ENCODE peak calls at places on chromosomes 11 and 22, in ten cellular contexts. Y is mucosa of descending colon; O is mesendoderm; Q is CD8-positive, alpha-beta memory T cell; W is upper lobe of right lung; U is colonic mucosa; V is gastrocnemius medialis; X is aorta; L is BE2C; R is PC-3. A is an unnamed sample. For H3K36me3 and H3K4me1, the result is how much of the 10 kb centered on the place peaks cover.

GRCh38 chr22:20777420-20778177 is 3.7 kb downstream of the SERPIND1 start:
- DNase-seq in Y (no peak), O (peak), Q (no peak), W (no peak), U (peak), V (no peak), X (no peak), L (no peak), R (peak), A (no peak)

GRCh38 chr11:773830-774229 is 3.5 kb downstream of the GATD1 start:
- DNase-seq in Y (no peak), O (no peak), Q (no peak), W (peak), U (no peak), V (no peak), X (peak), L (no peak), R (no peak), A (no peak)

GRCh38 chr11:68569357-68569756 is 108.8 kb downstream of the PPP6R3 start:
- DNase-seq in Y (no peak), O (no peak), Q (no peak), W (no peak), U (no peak), V (no peak), X (no peak), L (no peak), R (no peak), A (no peak)

GRCh38 chr22:36010090-36010489 is 18.5 kb downstream of the RBFOX2 start:
- DNase-seq in Y (no peak), O (peak), Q (no peak), W (no peak), U (no peak), V (no peak), X (no peak), L (peak), R (no peak), A (no peak)

GRCh38 chr22:37601540-37602442 is 6.8 kb upstream of the GGA1 start:
- DNase-seq in Y (no peak), O (peak), Q (no peak), W (no peak), U (peak), V (no peak), X (no peak), L (peak), R (peak), A (peak)

GRCh38 chr11:6572215-6572614 is 31.2 kb downstream of the RRP8 start:
- DNase-seq in Y (no peak), O (no peak), Q (no peak), W (no peak), U (no peak), V (no peak), X (no peak), L (no peak), R (peak), A (no peak)

GRCh38 chr11:92413757-92414513 is 189.3 kb downstream of the FAT3 start:
- DNase-seq in Y (no peak), O (no peak), Q (no peak), W (no peak), U (no peak), V (no peak), X (no peak), L (no peak), R (no peak), A (no peak)

GRCh38 chr11:45662096-45662664 is 3.2 kb downstream of the CHST1 start:
- DNase-seq in Y (no peak), O (no peak), Q (no peak), W (peak), U (no peak), V (no peak), X (no peak), L (no peak), R (no peak), A (no peak)

GRCh38 chr11:132464939-132465338 is 1067.4 kb downstream of the OPCML start:
- DNase-seq in Y (no peak), O (no peak), Q (no peak), W (no peak), U (no peak), V (no peak), X (no peak), L (no peak), R (no peak), A (no peak)

GRCh38 chr11:108571001-108571400 is 22.6 kb downstream of the EXPH5 start:
- DNase-seq in Y (no peak), O (no peak), Q (no peak), W (no peak), U (peak), V (no peak), X (no peak), L (no peak), R (peak), A (no peak)

GRCh38 chr11:1151366-1152315 is 6.1 kb upstream of the MUC5AC start:
- DNase-seq in Y (peak), O (no peak), Q (no peak), W (peak), U (peak), V (no peak), X (no peak), L (no peak), R (peak), A (no peak)

GRCh38 chr11:9351956-9352355 is 32.5 kb upstream of the IPO7 start:
- DNase-seq in Y (no peak), O (no peak), Q (no peak), W (no peak), U (no peak), V (no peak), X (no peak), L (no peak), R (peak), A (no peak)

GRCh38 chr11:65425971-65426838 is 3.6 kb downstream of the NEAT1 start:
- DNase-seq in Y (no peak), O (no peak), Q (peak), W (no peak), U (no peak), V (no peak), X (no peak), L (no peak), R (peak), A (peak)

GRCh38 chr22:37751449-37752188 is 54.8 kb downstream of the TRIOBP start:
- DNase-seq in Y (no peak), O (peak), Q (no peak), W (no peak), U (no peak), V (no peak), X (no peak), L (no peak), R (peak), A (no peak)

GRCh38 chr11:70415642-70416395 is 17.5 kb downstream of the CTTN start:
- DNase-seq in Y (no peak), O (no peak), Q (no peak), W (no peak), U (no peak), V (no peak), X (no peak), L (no peak), R (no peak), A (no peak)
- H3K36me3 ChIP-seq in Y (under half), O (under half), Q (under half), W (half or more), U (under half), V (half or more), X (under half), L (half or more), R (half or more), A (under half)

GRCh38 chr11:86551286-86551685 is 121.1 kb downstream of the ME3 start:
- DNase-seq in Y (no peak), O (peak), Q (no peak), W (no peak), U (no peak), V (no peak), X (no peak), L (no peak), R (peak), A (no peak)

GRCh38 chr11:86551693-86552092 is 120.7 kb downstream of the ME3 start:
- DNase-seq in Y (no peak), O (no peak), Q (no peak), W (no peak), U (no peak), V (no peak), X (no peak), L (no peak), R (no peak), A (no peak)

GRCh38 chr11:86550757-86551156 is 121.7 kb downstream of the ME3 start:
- DNase-seq in Y (no peak), O (no peak), Q (no peak), W (no peak), U (no peak), V (no peak), X (no peak), L (no peak), R (no peak), A (no peak)

GRCh38 chr11:86547727-86548126 is 124.7 kb downstream of the ME3 start:
- DNase-seq in Y (no peak), O (no peak), Q (no peak), W (no peak), U (no peak), V (no peak), X (no peak), L (no peak), R (no peak), A (peak)

DNA sequence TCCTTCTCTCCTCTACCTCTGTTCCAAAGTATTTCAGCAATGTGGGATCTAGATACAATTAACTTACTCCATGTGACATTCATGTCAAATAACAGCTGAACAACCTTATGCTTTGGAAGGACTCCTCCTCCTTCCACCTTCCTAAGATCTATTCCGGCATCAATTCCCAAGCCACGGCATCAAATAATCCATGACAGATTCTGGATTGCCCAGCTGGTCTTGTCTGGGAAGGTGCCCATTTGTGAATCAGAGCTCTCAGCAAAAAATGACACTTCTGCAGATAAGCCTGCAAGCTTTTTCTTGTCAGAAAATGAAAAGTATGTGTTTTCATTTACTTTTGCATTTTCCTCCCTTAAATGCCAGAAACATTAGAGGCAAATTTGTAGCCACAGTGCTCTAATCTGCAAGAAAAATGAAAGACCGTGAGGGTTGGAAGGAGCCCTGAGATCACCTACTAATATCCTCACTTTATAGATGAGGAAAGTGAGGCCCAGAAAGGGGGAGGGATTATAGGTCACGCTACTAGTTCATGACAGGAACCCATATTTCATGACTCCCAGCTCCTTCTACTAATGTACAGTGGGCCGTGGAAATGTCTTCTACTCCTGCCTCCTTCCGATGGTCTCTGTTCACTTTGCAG is 124.0 kb downstream of the ME3 start:
- DNase-seq in Y (no peak), O (no peak), Q (no peak), W (no peak), U (no peak), V (no peak), X (no peak), L (no peak), R (no peak), A (no peak)
- H3K4me1 ChIP-seq in Y (under half), O (under half), Q (under half), W (under half), U (under half), V (under half), X (under half), L (under half), R (under half), A (under half)

GRCh38 chr22:29342577-29343312 is 27.2 kb upstream of the RASL10A start:
- DNase-seq in Y (no peak), O (no peak), Q (no peak), W (no peak), U (no peak), V (no peak), X (peak), L (no peak), R (no peak), A (no peak)
- H3K36me3 ChIP-seq in Y (under half), O (under half), Q (under half), W (half or more), U (under half), V (half or more), X (under half), L (half or more), R (under half), A (under half)

DNA sequence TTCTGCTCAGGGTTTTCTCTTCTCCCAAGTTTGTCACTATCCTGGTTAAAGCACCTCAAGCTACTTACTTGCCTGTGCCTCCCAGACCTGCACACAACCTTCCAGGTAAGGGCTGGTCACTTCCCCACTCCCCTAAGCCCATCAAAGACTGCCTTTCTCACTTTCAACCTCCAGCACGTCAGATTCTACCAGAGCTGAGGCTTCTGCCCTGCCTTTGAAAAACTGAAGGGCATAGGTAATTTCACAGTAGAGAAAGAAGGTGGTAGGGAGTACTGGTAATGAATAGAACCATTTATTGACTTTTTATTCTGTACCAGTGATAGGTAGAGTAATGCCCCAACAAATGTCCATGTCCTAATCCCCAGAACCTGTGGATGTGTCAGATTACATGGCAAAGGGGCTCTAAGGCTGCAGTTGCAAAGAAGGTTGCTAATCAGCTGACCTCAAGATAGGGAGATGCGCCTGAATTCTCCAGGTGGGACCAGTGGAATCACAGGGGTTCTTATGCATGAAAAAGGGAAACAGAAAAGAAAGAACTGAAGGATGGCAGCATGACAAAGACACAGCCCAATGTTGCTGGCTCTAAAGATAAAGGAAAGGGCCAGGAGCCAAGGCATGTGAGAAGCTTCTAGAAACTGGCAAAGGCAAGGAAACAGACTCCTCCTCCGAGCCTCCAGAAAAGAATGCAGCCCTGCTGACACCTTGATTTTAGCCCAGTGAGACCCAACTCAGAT is 89.0 kb downstream of the SLC1A2 start:
- DNase-seq in Y (no peak), O (peak), Q (no peak), W (no peak), U (no peak), V (no peak), X (no peak), L (no peak), R (no peak), A (no peak)
- H3K4me1 ChIP-seq in Y (under half), O (under half), Q (half or more), W (under half), U (under half), V (under half), X (under half), L (under half), R (under half), A (under half)